ENCODE peak calls at places on chromosomes 6 and 20, in six cellular contexts. J, Q, O, L, K and A are unnamed samples.

GRCh38 chr20:57656821-57657536 is 36.8 kb upstream of the ZBP1 start:
- DNase-seq in J (no peak), Q (peak; percentile 35), O (no peak), L (no peak), K (no peak), A (peak; percentile 31)

GRCh38 chr6:167766986-167767714 is 59.6 kb upstream of the AFDN start:
- DNase-seq in J (no peak), Q (no peak), O (no peak), L (no peak), K (no peak), A (no peak)

GRCh38 chr6:12047304-12047703 is 35.2 kb downstream of the HIVEP1 start:
- DNase-seq in J (no peak), Q (no peak), O (no peak), L (no peak), K (no peak), A (no peak)

GRCh38 chr6:165715428-165715827 is 52.4 kb upstream of the PDE10A start:
- DNase-seq in J (no peak), Q (no peak), O (no peak), L (no peak), K (no peak), A (no peak)

GRCh38 chr6:79377830-79378460 is 143.5 kb upstream of the HMGN3 start:
- DNase-seq in J (no peak), Q (peak; percentile 42), O (no peak), L (peak; percentile 13), K (no peak), A (no peak)

GRCh38 chr6:220312-220711 is 72.0 kb upstream of the DUSP22 start:
- DNase-seq in J (no peak), Q (no peak), O (no peak), L (no peak), K (no peak), A (no peak)

GRCh38 chr6:106519460-106520394 is 109.6 kb downstream of the RTN4IP1 start:
- DNase-seq in J (peak; percentile 87), Q (peak; percentile 76), O (no peak), L (peak; percentile 87), K (peak; percentile 87), A (no peak)

GRCh38 chr6:100099189-100100074 is 105.4 kb upstream of the MCHR2 start:
- DNase-seq in J (peak; percentile 50), Q (no peak), O (no peak), L (no peak), K (no peak), A (no peak)

GRCh38 chr6:71393471-71393870 is 104.9 kb downstream of the OGFRL1 start:
- DNase-seq in J (no peak), Q (no peak), O (no peak), L (no peak), K (no peak), A (no peak)

GRCh38 chr6:33201147-33201545 is 479 bp downstream of the SLC39A7 start:
- DNase-seq in J (no peak), Q (no peak), O (no peak), L (no peak), K (no peak), A (peak; percentile 19)

GRCh38 chr6:23003671-23004598 is 434.6 kb downstream of the HDGFL1 start:
- DNase-seq in J (no peak), Q (no peak), O (no peak), L (peak; percentile 89), K (no peak), A (no peak)

GRCh38 chr20:24131684-24132083 is 143.1 kb upstream of the GGTLC1 start:
- DNase-seq in J (no peak), Q (no peak), O (no peak), L (no peak), K (no peak), A (no peak)

GRCh38 chr6:24874776-24875175 is 61.0 kb downstream of the RIPOR2 start:
- DNase-seq in J (no peak), Q (no peak), O (no peak), L (no peak), K (no peak), A (no peak)

GRCh38 chr6:39102024-39102820 is 12.8 kb downstream of the SAYSD1 start:
- DNase-seq in J (peak; percentile 19), Q (no peak), O (no peak), L (peak; percentile 69), K (no peak), A (no peak)

GRCh38 chr6:38722037-38722436 is 6.9 kb downstream of the DNAH8 start:
- DNase-seq in J (no peak), Q (no peak), O (no peak), L (no peak), K (no peak), A (no peak)